ENCODE peak calls at places on chromosomes 6 and 20, in seven cellular contexts. J is left ventricle myocardium superior, X is HuH-7, Q is occipital lobe, A is astrocyte of the spinal cord, T is GM13977, K is GM20000. P is an unnamed sample.

GRCh38 chr20:53001502-53002301 is 29.5 kb downstream of the TSHZ2 start:
- DNase-seq in J (no peak), X (no peak), Q (no peak), A (no peak), T (no peak), K (peak), P (no peak)

GRCh38 chr6:115854866-115855665 is 205.6 kb downstream of the FRK start:
- DNase-seq in J (no peak), X (no peak), Q (no peak), A (no peak), T (no peak), K (no peak), P (no peak)

GRCh38 chr6:108549741-108550140 is 11.0 kb upstream of the FOXO3 start:
- DNase-seq in J (no peak), X (no peak), Q (no peak), A (peak), T (no peak), K (no peak), P (no peak)

GRCh38 chr6:143021543-143021942 is 39.1 kb upstream of the AIG1 start:
- DNase-seq in J (no peak), X (no peak), Q (no peak), A (no peak), T (no peak), K (no peak), P (no peak)

GRCh38 chr6:93784794-93785757 is 365.7 kb upstream of the EPHA7 start:
- DNase-seq in J (no peak), X (no peak), Q (no peak), A (peak), T (no peak), K (no peak), P (no peak)

GRCh38 chr6:6885521-6886088 is 222.2 kb upstream of the RREB1 start:
- DNase-seq in J (peak), X (no peak), Q (no peak), A (no peak), T (no peak), K (no peak), P (no peak)

GRCh38 chr6:106125925-106126435 is 39.8 kb downstream of the PRDM1 start:
- DNase-seq in J (no peak), X (no peak), Q (no peak), A (no peak), T (peak), K (no peak), P (no peak)

GRCh38 chr6:111765681-111766523 is 107.3 kb downstream of the FYN start:
- DNase-seq in J (no peak), X (no peak), Q (no peak), A (peak), T (no peak), K (no peak), P (no peak)

GRCh38 chr6:90406142-90406794 is 109.6 kb upstream of the BACH2 start:
- DNase-seq in J (no peak), X (no peak), Q (no peak), A (peak), T (no peak), K (no peak), P (no peak)

GRCh38 chr6:30685977-30686907 is at the start of gene PPP1R18:
- DNase-seq in J (peak), X (peak), Q (no peak), A (no peak), T (peak), K (peak), P (peak)

GRCh38 chr20:19433371-19434316 is 221.2 kb downstream of the SLC24A3 start:
- DNase-seq in J (no peak), X (no peak), Q (no peak), A (peak), T (no peak), K (peak), P (no peak)

GRCh38 chr6:114007451-114007953 is 36.6 kb upstream of the HDAC2 start:
- DNase-seq in J (no peak), X (no peak), Q (no peak), A (peak), T (no peak), K (no peak), P (no peak)

GRCh38 chr6:127510876-127511275 is 8.3 kb downstream of the MTCL3 start:
- DNase-seq in J (no peak), X (no peak), Q (no peak), A (no peak), T (no peak), K (no peak), P (no peak)

GRCh38 chr20:4490595-4491280 is 231.0 kb upstream of the PRND start:
- DNase-seq in J (no peak), X (no peak), Q (no peak), A (peak), T (no peak), K (no peak), P (no peak)

GRCh38 chr6:44298055-44298803 is 14.9 kb downstream of the AARS2 start:
- DNase-seq in J (no peak), X (no peak), Q (no peak), A (no peak), T (no peak), K (no peak), P (no peak)

GRCh38 chr6:105874835-105875626 is 211.1 kb upstream of the PRDM1 start:
- DNase-seq in J (no peak), X (no peak), Q (no peak), A (no peak), T (no peak), K (no peak), P (no peak)

GRCh38 chr20:17562804-17563305 is 7.0 kb upstream of the DSTN start:
- DNase-seq in J (no peak), X (no peak), Q (no peak), A (peak), T (no peak), K (no peak), P (no peak)

GRCh38 chr20:12942123-12942522 is 66.6 kb upstream of the SPTLC3 start:
- DNase-seq in J (no peak), X (no peak), Q (no peak), A (no peak), T (no peak), K (no peak), P (no peak)

GRCh38 chr20:31675828-31676533 is 38.3 kb downstream of the COX4I2 start:
- DNase-seq in J (no peak), X (no peak), Q (peak), A (no peak), T (no peak), K (peak), P (no peak)

GRCh38 chr20:2698912-2699311 is 6.3 kb downstream of the EBF4 start:
- DNase-seq in J (no peak), X (no peak), Q (no peak), A (no peak), T (no peak), K (no peak), P (no peak)

GRCh38 chr6:66094615-66095014 is 387.6 kb upstream of the EYS start:
- DNase-seq in J (peak), X (no peak), Q (no peak), A (no peak), T (no peak), K (no peak), P (no peak)

GRCh38 chr6:107657755-107658461 is 166.2 kb downstream of the SCML4 start:
- DNase-seq in J (peak), X (no peak), Q (no peak), A (peak), T (peak), K (peak), P (no peak)

GRCh38 chr20:58160451-58161051 is 67.9 kb downstream of the ANKRD60 start:
- DNase-seq in J (no peak), X (no peak), Q (no peak), A (peak), T (no peak), K (no peak), P (no peak)

GRCh38 chr6:150599199-150600002 is at the start of gene PLEKHG1:
- DNase-seq in J (peak), X (peak), Q (peak), A (peak), T (peak), K (peak), P (no peak)

GRCh38 chr6:100796049-100796823 is 84.9 kb downstream of the ASCC3 start:
- DNase-seq in J (no peak), X (no peak), Q (no peak), A (no peak), T (no peak), K (peak), P (no peak)